ENCODE peak calls at places on chromosomes 4 and X, in ten cellular contexts. G is PC-3, N is skeletal muscle cell, I is lower lobe of right lung, X is mucosa of descending colon, F is MM.1S, R is dorsolateral prefrontal cortex, Z is ovary, U is AG04449, H is astrocyte of the spinal cord. B is an unnamed sample.

GRCh38 chr4:110049951-110050925 is 137.6 kb downstream of the EGF start:
- DNase-seq in G (peak), N (no peak), I (no peak), X (no peak), F (peak), R (peak), Z (peak), U (no peak), H (peak), B (peak)

GRCh38 chr4:98642991-98643426 is 15.4 kb downstream of the TSPAN5 start:
- DNase-seq in G (peak), N (peak), I (no peak), X (no peak), F (no peak), R (no peak), Z (no peak), U (no peak), H (peak), B (no peak)

GRCh38 chrX:143945171-143945570 is 61.3 kb downstream of the UBE2NL start:
- DNase-seq in G (no peak), N (no peak), I (no peak), X (no peak), F (no peak), R (no peak), Z (no peak), U (no peak), H (no peak), B (no peak)

GRCh38 chrX:8864151-8864550 is 63.0 kb upstream of the FAM9A start:
- DNase-seq in G (no peak), N (no peak), I (no peak), X (no peak), F (no peak), R (no peak), Z (no peak), U (no peak), H (no peak), B (no peak)

GRCh38 chr4:156832886-156833285 is 138.7 kb downstream of the PDGFC start:
- DNase-seq in G (no peak), N (peak), I (no peak), X (no peak), F (no peak), R (no peak), Z (no peak), U (no peak), H (peak), B (no peak)

GRCh38 chrX:45765726-45766125 is 565.0 kb upstream of the DIPK2B start:
- DNase-seq in G (peak), N (no peak), I (no peak), X (no peak), F (no peak), R (no peak), Z (no peak), U (no peak), H (peak), B (no peak)

GRCh38 chrX:33324099-33324498 is 112.8 kb upstream of the DMD start:
- DNase-seq in G (no peak), N (no peak), I (no peak), X (no peak), F (no peak), R (no peak), Z (no peak), U (no peak), H (no peak), B (no peak)

GRCh38 chrX:3771756-3772155 is 58.3 kb upstream of the PRKX start:
- DNase-seq in G (no peak), N (no peak), I (no peak), X (no peak), F (no peak), R (peak), Z (no peak), U (no peak), H (no peak), B (no peak)

GRCh38 chr4:141220655-141221605 is at the start of gene ZNF330:
- DNase-seq in G (peak), N (peak), I (peak), X (peak), F (peak), R (peak), Z (peak), U (peak), H (peak), B (peak)

GRCh38 chrX:153862369-153863250 is 23.4 kb downstream of the L1CAM start:
- DNase-seq in G (no peak), N (no peak), I (no peak), X (no peak), F (no peak), R (peak), Z (no peak), U (no peak), H (no peak), B (no peak)

GRCh38 chrX:41421071-41421729 is 25.9 kb upstream of the NYX start:
- DNase-seq in G (no peak), N (no peak), I (no peak), X (no peak), F (no peak), R (no peak), Z (no peak), U (no peak), H (no peak), B (no peak)

GRCh38 chr4:97477974-97478373 is 665.3 kb downstream of the STPG2 start:
- DNase-seq in G (no peak), N (no peak), I (no peak), X (no peak), F (no peak), R (no peak), Z (no peak), U (no peak), H (no peak), B (no peak)
- H3K4me3 ChIP-seq in G (no peak), N (no peak), I (no peak), X (no peak), F (no peak), R (no peak), Z (no peak), U (no peak), H (no peak), B (no peak)

DNA sequence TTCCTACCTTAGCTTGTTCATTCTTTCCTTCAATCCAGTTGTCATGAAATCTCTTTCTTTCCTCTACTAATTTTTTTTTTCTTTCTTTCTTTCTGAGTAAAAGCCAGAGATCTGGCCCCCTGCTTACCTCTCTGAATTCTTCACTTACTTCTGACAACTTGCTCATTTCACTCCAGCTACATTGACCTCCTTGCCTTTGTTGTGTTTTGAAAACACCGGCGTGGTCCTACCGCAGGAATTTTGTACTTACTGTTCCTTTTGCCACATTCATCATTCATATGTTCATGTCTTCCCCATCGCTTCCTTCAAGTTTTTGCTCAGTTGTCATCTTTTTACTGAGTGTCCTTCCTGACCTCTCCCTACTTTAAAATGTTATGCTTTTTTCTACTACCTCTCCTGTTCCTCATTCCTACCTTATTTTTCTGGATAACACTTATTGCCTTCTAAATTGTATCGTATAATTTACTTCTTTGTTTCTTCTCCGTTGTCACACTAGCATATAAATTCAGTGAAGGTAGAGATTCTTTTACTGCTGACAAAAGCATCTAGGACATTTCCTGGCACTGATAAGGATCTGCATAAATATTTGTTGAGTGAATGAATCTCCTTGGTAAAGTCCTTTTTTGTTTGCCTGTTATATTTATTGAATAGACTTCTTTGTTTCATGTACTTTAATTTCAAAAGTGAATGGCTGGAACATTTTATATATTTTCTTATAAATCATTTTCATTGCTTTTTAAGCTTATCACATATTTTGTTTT is 74.4 kb downstream of the NFKB1 start:
- DNase-seq in G (peak), N (no peak), I (no peak), X (no peak), F (no peak), R (no peak), Z (no peak), U (no peak), H (peak), B (no peak)
- H3K4me3 ChIP-seq in G (peak), N (no peak), I (no peak), X (no peak), F (no peak), R (no peak), Z (no peak), U (no peak), H (no peak), B (no peak)

GRCh38 chrX:137428251-137428661 is 137.7 kb upstream of the ZIC3 start:
- DNase-seq in G (no peak), N (no peak), I (no peak), X (no peak), F (no peak), R (no peak), Z (no peak), U (no peak), H (no peak), B (peak)
- H3K4me3 ChIP-seq in G (no peak), N (peak), I (peak), X (no peak), F (no peak), R (peak), Z (peak), U (peak), H (peak), B (peak)

GRCh38 chr4:183186803-183187202 is 87.7 kb downstream of the WWC2 start:
- DNase-seq in G (no peak), N (no peak), I (no peak), X (no peak), F (no peak), R (no peak), Z (no peak), U (no peak), H (no peak), B (no peak)

GRCh38 chr4:183181081-183181480 is 82.0 kb downstream of the WWC2 start:
- DNase-seq in G (no peak), N (no peak), I (no peak), X (no peak), F (no peak), R (no peak), Z (no peak), U (no peak), H (no peak), B (no peak)

GRCh38 chr4:183182873-183183725 is 84.0 kb downstream of the WWC2 start:
- DNase-seq in G (peak), N (peak), I (peak), X (no peak), F (peak), R (no peak), Z (peak), U (no peak), H (peak), B (peak)

GRCh38 chr4:183183906-183184535 is 85.0 kb downstream of the WWC2 start:
- DNase-seq in G (no peak), N (no peak), I (no peak), X (no peak), F (no peak), R (no peak), Z (no peak), U (no peak), H (no peak), B (no peak)

DNA sequence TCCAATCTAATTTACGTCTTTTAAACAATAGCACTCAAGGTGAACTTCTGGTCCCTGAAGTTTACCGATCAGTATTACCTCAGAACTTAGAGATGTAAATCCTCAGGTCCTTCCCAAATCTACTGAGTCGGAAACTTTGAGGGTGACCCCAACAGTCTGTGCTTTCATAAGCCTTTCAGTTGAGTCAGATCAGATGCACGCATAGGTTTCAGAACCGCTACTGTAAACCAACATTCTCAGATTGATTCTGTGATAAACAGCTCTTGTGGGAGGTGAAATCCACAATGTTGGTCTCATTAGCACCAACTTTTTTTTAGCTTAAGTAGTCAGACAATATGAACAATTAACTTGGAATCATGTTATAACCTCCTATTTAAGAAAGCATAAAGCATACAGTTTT is 86.0 kb downstream of the WWC2 start:
- DNase-seq in G (no peak), N (no peak), I (no peak), X (no peak), F (no peak), R (no peak), Z (no peak), U (no peak), H (no peak), B (no peak)
- H3K4me3 ChIP-seq in G (no peak), N (no peak), I (no peak), X (no peak), F (no peak), R (no peak), Z (no peak), U (no peak), H (no peak), B (no peak)

DNA sequence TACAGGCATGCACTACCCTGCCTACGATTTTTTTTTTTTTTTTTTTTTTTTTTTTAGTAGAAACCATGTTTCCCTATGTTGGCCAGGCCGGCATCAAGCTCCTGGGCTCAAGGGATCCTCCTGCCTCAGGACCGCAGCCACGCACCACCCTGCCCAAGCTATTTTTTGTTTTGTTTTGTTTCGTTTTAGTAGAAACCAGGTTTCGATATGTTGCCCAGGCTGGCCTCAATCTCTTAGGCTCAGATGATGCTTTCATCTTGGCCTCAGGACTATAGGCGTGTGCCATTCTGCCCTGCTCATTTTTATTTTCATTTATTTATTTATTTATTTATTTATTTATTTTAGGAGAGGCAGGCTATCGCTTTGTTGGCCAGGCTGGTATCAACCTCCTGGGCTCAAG is 1.2 kb upstream of the SSX3 start:
- DNase-seq in G (no peak), N (no peak), I (no peak), X (no peak), F (peak), R (no peak), Z (no peak), U (no peak), H (no peak), B (no peak)
- H3K4me3 ChIP-seq in G (no peak), N (no peak), I (no peak), X (no peak), F (no peak), R (no peak), Z (no peak), U (no peak), H (no peak), B (no peak)

GRCh38 chr4:52715255-52715897 is 35.8 kb downstream of the ERVMER34-1 start:
- DNase-seq in G (no peak), N (no peak), I (no peak), X (no peak), F (no peak), R (no peak), Z (no peak), U (no peak), H (no peak), B (no peak)
- H3K4me3 ChIP-seq in G (no peak), N (no peak), I (no peak), X (no peak), F (no peak), R (no peak), Z (no peak), U (no peak), H (no peak), B (peak)

GRCh38 chr4:83389756-83390505 is 55.3 kb upstream of the HPSE start:
- DNase-seq in G (no peak), N (no peak), I (no peak), X (no peak), F (no peak), R (no peak), Z (no peak), U (no peak), H (no peak), B (no peak)

GRCh38 chr4:83387922-83388676 is 53.5 kb upstream of the HPSE start:
- DNase-seq in G (no peak), N (no peak), I (no peak), X (no peak), F (no peak), R (no peak), Z (no peak), U (no peak), H (no peak), B (no peak)

GRCh38 chr4:83389037-83389755 is 54.5 kb upstream of the HPSE start:
- DNase-seq in G (no peak), N (no peak), I (no peak), X (no peak), F (peak), R (no peak), Z (no peak), U (no peak), H (no peak), B (no peak)

GRCh38 chr4:83392562-83392961 is 57.9 kb upstream of the HPSE start:
- DNase-seq in G (no peak), N (no peak), I (no peak), X (no peak), F (no peak), R (no peak), Z (no peak), U (no peak), H (no peak), B (no peak)

GRCh38 chr4:83390965-83391364 is 56.3 kb upstream of the HPSE start:
- DNase-seq in G (no peak), N (no peak), I (no peak), X (no peak), F (no peak), R (no peak), Z (no peak), U (no peak), H (no peak), B (no peak)
- H3K4me3 ChIP-seq in G (no peak), N (no peak), I (no peak), X (no peak), F (no peak), R (no peak), Z (no peak), U (no peak), H (no peak), B (no peak)

GRCh38 chr4:150591904-150592303 is 10.0 kb downstream of the MAB21L2 start:
- DNase-seq in G (no peak), N (no peak), I (no peak), X (no peak), F (no peak), R (no peak), Z (no peak), U (no peak), H (no peak), B (no peak)

GRCh38 chr4:150593996-150594395 is 12.0 kb downstream of the MAB21L2 start:
- DNase-seq in G (peak), N (no peak), I (no peak), X (no peak), F (no peak), R (no peak), Z (no peak), U (no peak), H (no peak), B (no peak)

GRCh38 chr4:150589174-150589573 is 7.2 kb downstream of the MAB21L2 start:
- DNase-seq in G (no peak), N (no peak), I (no peak), X (no peak), F (no peak), R (no peak), Z (no peak), U (no peak), H (no peak), B (no peak)

GRCh38 chr4:150588341-150588740 is 6.4 kb downstream of the MAB21L2 start:
- DNase-seq in G (no peak), N (no peak), I (no peak), X (no peak), F (no peak), R (no peak), Z (no peak), U (no peak), H (no peak), B (no peak)

GRCh38 chr4:150591284-150591874 is 9.4 kb downstream of the MAB21L2 start:
- DNase-seq in G (no peak), N (no peak), I (no peak), X (no peak), F (no peak), R (no peak), Z (no peak), U (no peak), H (peak), B (peak)
- H3K4me3 ChIP-seq in G (no peak), N (no peak), I (no peak), X (no peak), F (no peak), R (no peak), Z (no peak), U (no peak), H (no peak), B (peak)

DNA sequence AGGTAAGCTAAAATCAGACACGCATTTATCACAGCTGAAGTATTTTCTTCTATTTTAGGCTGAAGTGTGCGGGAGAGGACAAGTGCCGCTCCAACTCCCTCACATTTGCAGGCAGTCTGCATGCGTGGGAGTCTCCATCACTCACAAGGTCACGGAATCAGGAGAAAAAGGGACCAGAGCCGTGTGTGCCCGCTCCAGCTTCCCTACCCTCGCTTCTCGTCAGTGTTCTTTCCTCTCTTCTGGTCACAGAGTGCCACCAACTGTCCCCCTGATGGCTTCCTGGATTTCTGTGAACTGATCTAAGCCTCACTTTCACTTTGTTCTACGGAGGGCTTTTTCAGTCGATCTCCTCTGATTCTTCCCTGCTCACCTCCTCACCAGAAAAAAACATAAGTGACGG is 407.3 kb upstream of the AADAT start:
- DNase-seq in G (peak), N (no peak), I (no peak), X (no peak), F (peak), R (no peak), Z (no peak), U (no peak), H (no peak), B (no peak)
- H3K4me3 ChIP-seq in G (peak), N (peak), I (no peak), X (no peak), F (peak), R (peak), Z (peak), U (no peak), H (no peak), B (no peak)

DNA sequence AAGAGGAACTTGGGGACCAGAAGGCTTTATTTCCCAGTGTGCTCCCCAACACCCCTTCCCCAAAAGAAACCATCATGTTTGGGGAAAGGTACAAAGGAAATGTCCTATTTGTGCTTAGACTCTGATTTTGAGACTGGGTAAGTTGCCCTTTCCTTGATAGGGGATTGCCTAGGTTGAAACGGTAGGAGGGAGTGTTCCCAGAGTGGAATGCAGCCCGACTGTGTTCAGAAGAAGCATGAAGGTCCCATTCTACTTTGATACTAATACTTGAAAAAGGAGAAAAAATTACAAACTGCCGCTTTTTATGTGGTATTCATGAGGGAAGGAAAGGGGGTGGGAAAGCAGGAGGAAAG is 32.4 kb upstream of the TMEM131L start:
- DNase-seq in G (no peak), N (no peak), I (no peak), X (no peak), F (no peak), R (no peak), Z (no peak), U (no peak), H (no peak), B (no peak)
- H3K4me3 ChIP-seq in G (no peak), N (no peak), I (peak), X (no peak), F (peak), R (no peak), Z (no peak), U (no peak), H (no peak), B (no peak)

B was measured in H1.